ENCODE peak calls at places on chromosomes 4 and X, in four cellular contexts. L is uterus, N is AG09309, O is heart left ventricle. T is an unnamed sample.
A peak's percentile ranks its signal among the peaks of the same experiment; 100 is the strongest.

GRCh38 chr4:110062166-110062565 is 136.2 kb downstream of the ELOVL6 start:
- DNase-seq in L (no peak), N (no peak), O (no peak), T (no peak)

GRCh38 chrX:40651620-40652223 is 4.4 kb upstream of the CXorf38 start:
- DNase-seq in L (peak; percentile 65), N (peak; percentile 25), O (peak; percentile 37), T (no peak)

GRCh38 chr4:187270154-187270553 is 546.5 kb upstream of the FAT1 start:
- DNase-seq in N (no peak), L (no peak), O (no peak), T (no peak)

GRCh38 chr4:147546341-147546740 is 65.4 kb downstream of the EDNRA start:
- DNase-seq in N (peak; percentile 71), L (no peak), O (no peak), T (no peak)

GRCh38 chrX:153926863-153927685 is 1.0 kb upstream of the ARHGAP4 start:
- DNase-seq in N (no peak), O (peak; percentile 57), L (no peak), T (no peak)

GRCh38 chrX:23559975-23560374 is 107.3 kb upstream of the PRDX4 start:
- DNase-seq in L (no peak), N (no peak), O (no peak), T (no peak)

GRCh38 chrX:52933976-52934703 is 24.2 kb downstream of the FAM156A start:
- DNase-seq in N (no peak), L (no peak), O (no peak), T (no peak)

GRCh38 chrX:113551919-113552318 is 711.3 kb upstream of the AMOT start:
- DNase-seq in N (no peak), O (no peak), L (no peak), T (no peak)

GRCh38 chr4:106615961-106616360 is 247.4 kb upstream of the GIMD1 start:
- DNase-seq in L (no peak), O (no peak), N (no peak), T (no peak)

GRCh38 chr4:107183155-107183774 is 147.2 kb upstream of the DKK2 start:
- DNase-seq in O (peak; percentile 16), L (no peak), N (peak; percentile 29), T (peak; percentile 39)

GRCh38 chr4:176953021-176953420 is 160.3 kb upstream of the VEGFC start:
- DNase-seq in N (no peak), O (no peak), L (no peak), T (no peak)

GRCh38 chrX:21870494-21870893 is 14.7 kb downstream of the YY2 start:
- DNase-seq in L (no peak), O (no peak), N (no peak), T (no peak)

GRCh38 chrX:87728459-87728858 is 210.9 kb downstream of the KLHL4 start:
- DNase-seq in O (no peak), N (no peak), L (no peak), T (no peak)

GRCh38 chr4:17260395-17260907 is 251.4 kb downstream of the QDPR start:
- DNase-seq in O (no peak), L (no peak), N (no peak), T (no peak)

DNA sequence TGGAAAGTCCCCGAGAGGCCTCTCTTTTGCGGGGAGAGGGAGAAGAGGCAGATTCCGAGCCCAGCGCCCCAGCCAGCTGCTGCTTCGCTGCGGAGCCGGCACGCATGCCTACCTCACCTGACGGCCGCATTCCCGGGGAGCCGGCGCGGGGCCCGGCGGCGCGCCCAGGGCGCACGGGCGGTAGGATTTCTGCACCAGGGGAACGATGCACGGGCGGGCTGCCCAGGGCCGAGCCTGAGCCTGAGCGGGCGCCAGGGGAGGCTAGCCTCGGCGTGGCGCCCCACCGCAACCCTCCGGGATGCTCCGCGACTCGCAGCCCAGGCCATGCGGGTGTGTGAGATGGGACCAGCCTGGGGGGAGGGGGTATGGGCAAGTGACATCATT is 81.3 kb upstream of the SCML1 start:
- DNase-seq in O (no peak), N (no peak), L (no peak), T (no peak)
- H3K4me3 ChIP-seq in O (no peak overlapping the region), N (no peak overlapping the region), L (peak overlapping the region; percentile 22), T (peak overlapping the region; percentile 19)

DNA sequence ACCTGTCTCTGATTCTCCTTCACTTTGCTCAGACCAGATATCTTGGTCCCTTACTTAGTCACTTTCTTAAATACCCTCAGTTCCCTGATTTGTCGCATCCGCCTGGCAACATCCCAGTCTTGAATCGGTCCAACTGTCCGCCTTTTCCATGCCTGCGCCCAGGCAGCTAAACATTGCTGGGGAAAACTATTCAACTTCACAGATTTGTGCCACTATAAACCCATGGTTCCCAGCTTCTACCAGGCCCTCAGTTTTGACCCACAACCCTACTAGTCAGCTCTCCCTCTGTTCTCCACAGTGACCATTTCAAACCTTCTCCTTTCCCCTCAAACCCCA is 451 bp upstream of the FGD1 start:
- DNase-seq in L (no peak), O (no peak), N (no peak), T (no peak)
- H3K4me3 ChIP-seq in L (peak overlapping the region; percentile 53), O (no peak overlapping the region), N (peak overlapping the region; percentile 60), T (no peak overlapping the region)

GRCh38 chr4:182448281-182449151 is 205.3 kb downstream of the TENM3 start:
- DNase-seq in L (peak; percentile 91), N (peak; percentile 74), O (peak; percentile 86), T (peak; percentile 84)

GRCh38 chr4:182443070-182443469 is 199.9 kb downstream of the TENM3 start:
- DNase-seq in N (no peak), O (no peak), L (no peak), T (no peak)

GRCh38 chr4:182449960-182450359 is 206.8 kb downstream of the TENM3 start:
- DNase-seq in L (no peak), N (no peak), O (no peak), T (no peak)

GRCh38 chr4:182449186-182449880 is 206.1 kb downstream of the TENM3 start:
- DNase-seq in L (no peak), O (no peak), N (no peak), T (peak; percentile 43)

DNA sequence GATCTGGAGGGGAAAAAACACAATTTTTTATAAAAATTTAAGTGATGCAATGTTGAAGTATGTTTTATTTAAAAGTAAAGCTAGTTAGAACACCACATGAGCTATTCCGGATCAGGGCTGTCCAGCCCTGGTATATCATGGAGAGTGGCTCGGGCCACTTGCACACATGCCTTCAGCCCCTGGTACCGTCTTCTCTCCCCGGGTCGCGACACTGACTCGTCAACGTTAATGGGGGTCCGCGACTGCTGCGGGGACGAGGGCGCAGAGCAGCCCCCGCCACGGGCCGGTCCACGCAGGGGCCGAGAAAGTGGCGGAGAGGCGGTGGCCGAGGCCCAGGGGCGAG is 204.7 kb downstream of the TENM3 start:
- DNase-seq in L (no peak), O (no peak), N (no peak), T (no peak)
- H3K4me3 ChIP-seq in L (peak overlapping the region; percentile 84), O (peak overlapping the region; percentile 63), N (peak overlapping the region; percentile 85), T (peak overlapping the region; percentile 92)

GRCh38 chrX:13334491-13334890 is 14.6 kb upstream of the ATXN3L start:
- DNase-seq in O (no peak), L (no peak), N (no peak), T (no peak)
- H3K4me3 ChIP-seq in O (no peak overlapping the region), L (no peak overlapping the region), N (no peak overlapping the region), T (no peak overlapping the region)

DNA sequence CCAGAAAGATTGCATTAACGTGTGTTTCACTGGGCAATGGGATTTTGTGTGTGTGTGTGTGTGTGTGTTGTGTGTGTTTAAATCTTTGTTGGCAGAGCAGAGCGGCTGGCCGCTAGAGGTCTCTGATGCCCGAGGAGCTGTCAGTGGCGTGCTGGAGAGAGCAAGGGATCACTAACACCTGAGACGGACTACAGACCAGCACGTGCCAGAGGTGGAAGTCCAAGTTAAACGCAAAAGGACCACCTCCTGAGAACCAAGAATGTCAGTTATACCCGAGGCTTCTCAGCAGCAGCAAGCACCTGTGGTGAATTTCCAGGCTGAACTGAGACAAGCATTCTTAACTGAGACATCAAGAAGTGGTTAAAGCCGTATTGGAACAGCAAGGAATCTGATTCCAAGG is 9.0 kb upstream of the SLC25A14 start:
- DNase-seq in N (peak; percentile 8), O (peak; percentile 7), L (no peak), T (no peak)
- H3K4me3 ChIP-seq in N (no peak overlapping the region), O (no peak overlapping the region), L (no peak overlapping the region), T (no peak overlapping the region)

GRCh38 chr4:3384771-3385701 is 56.7 kb upstream of the HGFAC start:
- DNase-seq in O (peak; percentile 67), N (no peak), L (no peak), T (no peak)
- H3K4me3 ChIP-seq in O (no peak overlapping the region), N (no peak overlapping the region), L (no peak overlapping the region), T (no peak overlapping the region)

DNA sequence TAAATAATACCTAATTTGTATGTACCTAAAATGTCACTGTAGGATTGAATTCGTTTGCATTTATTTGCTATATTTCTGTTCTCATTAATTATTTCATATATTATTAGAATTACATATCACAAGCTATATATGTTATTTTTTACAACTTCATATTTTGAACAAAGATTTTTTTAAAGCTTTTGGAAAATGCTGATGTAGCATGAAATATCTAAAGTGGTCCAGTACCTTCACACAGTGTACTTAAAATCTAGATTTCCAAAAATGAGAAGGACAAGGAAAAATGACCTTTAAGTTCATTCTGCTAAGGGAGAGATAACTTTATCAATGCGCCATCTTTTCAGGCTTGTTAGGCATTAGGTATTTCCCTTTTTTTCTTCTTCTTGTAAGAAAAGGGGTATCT is 71.8 kb downstream of the LARP7 start:
- DNase-seq in N (no peak), L (no peak), O (no peak), T (no peak)
- H3K4me3 ChIP-seq in N (no peak overlapping the region), L (no peak overlapping the region), O (no peak overlapping the region), T (no peak overlapping the region)

DNA sequence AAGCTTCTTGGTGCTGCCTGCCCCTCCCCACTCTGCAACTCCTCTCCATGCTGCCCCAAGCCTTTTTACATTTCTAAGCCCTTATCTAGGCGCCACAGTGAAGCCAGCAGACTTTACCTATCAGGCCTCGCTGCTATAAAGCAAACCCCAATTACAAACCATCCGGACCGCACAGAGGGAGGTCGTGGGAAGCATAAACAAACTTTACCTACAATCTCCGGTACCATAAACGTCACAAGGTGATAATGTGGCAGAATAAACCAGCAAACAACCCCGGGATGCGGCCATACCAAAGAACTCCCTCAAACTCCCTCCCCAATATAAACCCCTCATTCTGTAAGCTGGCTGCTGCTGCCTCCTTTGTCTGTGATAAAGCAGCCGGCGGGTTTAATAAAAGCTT is 54.0 kb upstream of the ZCCHC13 start:
- DNase-seq in L (no peak), N (no peak), O (no peak), T (no peak)
- H3K4me3 ChIP-seq in L (no peak overlapping the region), N (no peak overlapping the region), O (no peak overlapping the region), T (no peak overlapping the region)